ENCODE peak calls at places on chromosome 13, in eight cellular contexts. I, C, B, P, Y, Z, E and F are unnamed samples.

GRCh38 chr13:95239293-95239692 is 62.0 kb downstream of the ABCC4 start:
- DNase-seq in C (no peak), E (no peak), P (no peak), Z (no peak), B (no peak), Y (no peak), I (no peak), F (no peak)

GRCh38 chr13:32210081-32210480 is 105.1 kb downstream of the ZAR1L start:
- DNase-seq in Z (no peak), C (no peak), Y (no peak), P (no peak), B (no peak), E (no peak), I (no peak), F (no peak)

GRCh38 chr13:46052314-46053161 is at the start of gene ZC3H13:
- DNase-seq in C (peak), E (peak), P (peak), Y (peak), Z (peak), B (peak), I (peak), F (peak)

GRCh38 chr13:39411501-39411900 is 191.5 kb downstream of the LHFPL6 start:
- DNase-seq in C (no peak), E (no peak), Z (peak), P (no peak), Y (no peak), B (no peak), I (no peak), F (no peak)

GRCh38 chr13:91406619-91407018 is 8.2 kb downstream of the GPC5 start:
- DNase-seq in C (no peak), Z (peak), E (peak), I (peak), B (no peak), Y (no peak), P (no peak), F (no peak)

GRCh38 chr13:100870898-100871297 is 196.3 kb upstream of the TMTC4 start:
- DNase-seq in E (no peak), Y (no peak), C (no peak), I (no peak), P (no peak), Z (no peak), B (no peak), F (no peak)

GRCh38 chr13:48184260-48184659 is 48.7 kb upstream of the ITM2B start:
- DNase-seq in I (no peak), Y (no peak), B (no peak), Z (no peak), C (no peak), P (no peak), E (no peak), F (no peak)

GRCh38 chr13:99382428-99383133 is 75.4 kb upstream of the GPR183 start:
- DNase-seq in C (no peak), Z (no peak), Y (no peak), E (no peak), B (no peak), I (no peak), P (no peak), F (no peak)

GRCh38 chr13:24194447-24194846 is 33.9 kb downstream of the SPATA13 start:
- DNase-seq in E (no peak), I (no peak), Z (no peak), B (no peak), P (no peak), Y (no peak), C (no peak), F (no peak)

GRCh38 chr13:109568273-109568900 is 218.0 kb downstream of the IRS2 start:
- DNase-seq in C (no peak), Z (no peak), B (no peak), P (no peak), I (no peak), Y (no peak), E (no peak), F (no peak)

GRCh38 chr13:24680258-24680920 is at the start of gene ATP12A:
- DNase-seq in P (no peak), I (no peak), C (no peak), B (no peak), E (no peak), Y (no peak), Z (no peak), F (no peak)

GRCh38 chr13:41177616-41178015 is 16.8 kb downstream of the KBTBD7 start:
- DNase-seq in C (no peak), I (no peak), Y (no peak), E (no peak), B (no peak), P (no peak), Z (no peak), F (no peak)

GRCh38 chr13:112702983-112703379 is 13.1 kb downstream of the ATP11A start:
- DNase-seq in I (no peak), P (no peak), B (no peak), Z (no peak), C (no peak), Y (no peak), E (no peak), F (no peak)

GRCh38 chr13:86567119-86567518 is 767.9 kb upstream of the SLITRK6 start:
- DNase-seq in Y (no peak), Z (no peak), P (no peak), C (no peak), B (no peak), E (no peak), I (no peak), F (no peak)

GRCh38 chr13:59458908-59459579 is 704.7 kb downstream of the DIAPH3 start:
- DNase-seq in I (peak), B (no peak), C (peak), P (no peak), Y (no peak), E (peak), Z (peak), F (no peak)

GRCh38 chr13:113178896-113179167 is 20.4 kb downstream of the PROZ start:
- DNase-seq in Y (no peak), Z (no peak), B (no peak), C (no peak), E (no peak), P (no peak), I (no peak), F (no peak)

GRCh38 chr13:111123221-111123620 is 8.1 kb downstream of the ARHGEF7 start:
- DNase-seq in Y (no peak), B (no peak), I (no peak), E (no peak), Z (no peak), P (no peak), C (no peak), F (no peak)

GRCh38 chr13:110274687-110275086 is 32.3 kb downstream of the COL4A1 start:
- DNase-seq in Z (no peak), E (no peak), I (no peak), B (no peak), C (peak), P (no peak), Y (no peak), F (no peak)

GRCh38 chr13:44692173-44692713 is 116.1 kb upstream of the TSC22D1 start:
- DNase-seq in Z (peak), C (no peak), P (no peak), I (peak), E (no peak), Y (no peak), B (no peak), F (no peak)

GRCh38 chr13:34941835-34942731 is at the start of gene NBEA:
- DNase-seq in Y (peak), B (peak), I (peak), E (peak), Z (peak), P (peak), C (peak), F (peak)

GRCh38 chr13:105937451-105937850 is 598.0 kb downstream of the EFNB2 start:
- DNase-seq in B (no peak), C (no peak), E (no peak), I (peak), P (no peak), Z (no peak), Y (no peak), F (no peak)

GRCh38 chr13:43487459-43487858 is 299.3 kb downstream of the ENOX1 start:
- DNase-seq in C (no peak), Y (no peak), E (no peak), Z (no peak), I (no peak), P (no peak), B (no peak), F (no peak)